ENCODE peak calls at places on chromosomes 2 and 18, in five cellular contexts. A, N, D, S and X are unnamed samples.

GRCh38 chr2:95530734-95531133 is 46.2 kb upstream of the TRIM43B start:
- DNase-seq in A (no peak), N (no peak), D (no peak), S (peak; percentile 42), X (no peak)

GRCh38 chr2:125227843-125228392 is 1202.8 kb downstream of the CNTNAP5 start:
- DNase-seq in A (no peak), N (no peak), D (no peak), S (no peak), X (no peak)

GRCh38 chr18:42029100-42029499 is 74.1 kb downstream of the PIK3C3 start:
- DNase-seq in A (no peak), N (no peak), D (no peak), S (no peak), X (no peak)

GRCh38 chr2:208096080-208096479 is 28.2 kb downstream of the CRYGD start:
- DNase-seq in A (no peak), N (no peak), D (no peak), S (no peak), X (no peak)

GRCh38 chr2:214713080-214713830 is 96.2 kb downstream of the BARD1 start:
- DNase-seq in A (no peak), N (no peak), D (no peak), S (peak; percentile 79), X (no peak)

GRCh38 chr18:22703883-22704626 is 229.1 kb upstream of the RBBP8 start:
- DNase-seq in A (no peak), N (no peak), D (no peak), S (peak; percentile 70), X (no peak)

GRCh38 chr2:139020287-139020686 is 240.1 kb upstream of the NXPH2 start:
- DNase-seq in A (no peak), N (no peak), D (no peak), S (no peak), X (no peak)

GRCh38 chr2:36322108-36322507 is 33.5 kb upstream of the CRIM1 start:
- DNase-seq in A (peak; percentile 38), N (no peak), D (no peak), S (peak; percentile 51), X (no peak)

GRCh38 chr2:232269867-232270266 is 108.7 kb upstream of the ALPP start:
- DNase-seq in A (no peak), N (no peak), D (no peak), S (no peak), X (no peak)

GRCh38 chr2:53312181-53312580 is 455.4 kb upstream of the CHAC2 start:
- DNase-seq in A (no peak), N (no peak), D (no peak), S (no peak), X (no peak)

GRCh38 chr2:19321946-19322345 is 36.5 kb downstream of the OSR1 start:
- DNase-seq in A (no peak), N (no peak), D (no peak), S (no peak), X (no peak)

GRCh38 chr2:109208071-109208950 is 79.3 kb downstream of the SH3RF3 start:
- DNase-seq in A (no peak), N (no peak), D (no peak), S (peak; percentile 40), X (no peak)

GRCh38 chr2:73827018-73827417 is 1.7 kb upstream of the STAMBP start:
- DNase-seq in A (no peak), N (no peak), D (no peak), S (peak; percentile 71), X (no peak)

GRCh38 chr2:44979581-44979980 is 29.7 kb downstream of the SIX2 start:
- DNase-seq in A (no peak), N (no peak), D (no peak), S (no peak), X (no peak)

GRCh38 chr2:180017764-180018163 is 10.7 kb upstream of the CWC22 start:
- DNase-seq in A (no peak), N (no peak), D (no peak), S (peak; percentile 48), X (peak; percentile 25)

GRCh38 chr2:120383191-120383590 is 37.3 kb downstream of the INHBB start:
- DNase-seq in A (no peak), N (no peak), D (no peak), S (no peak), X (no peak)

GRCh38 chr2:205700331-205701132 is 18.2 kb downstream of the NRP2 start:
- DNase-seq in A (no peak), N (no peak), D (no peak), S (peak; percentile 62), X (no peak)

GRCh38 chr2:70403267-70404053 is 101.6 kb upstream of the FAM136A start:
- DNase-seq in A (no peak), N (no peak), D (no peak), S (no peak), X (no peak)

GRCh38 chr18:34352385-34353163 is 127.9 kb upstream of the NOL4 start:
- DNase-seq in A (peak; percentile 0), N (no peak), D (no peak), S (peak; percentile 45), X (no peak)

GRCh38 chr2:20167356-20167755 is 57.6 kb downstream of the SDC1 start:
- DNase-seq in A (no peak), N (no peak), D (no peak), S (no peak), X (no peak)

GRCh38 chr2:240948905-240949790 is 43.0 kb downstream of the CROCC2 start:
- DNase-seq in A (no peak), N (no peak), D (no peak), S (no peak), X (no peak)

GRCh38 chr2:8620611-8621382 is 61.1 kb upstream of the ID2 start:
- DNase-seq in A (no peak), N (no peak), D (no peak), S (no peak), X (no peak)